ENCODE peak calls at places on chromosomes 3 and 15, in six cellular contexts. E is retinal pigment epithelial cell, Q is cardiac fibroblast, T is DND-41, S is astrocyte of the spinal cord, N is HL-60. Y is an unnamed sample.

GRCh38 chr3:13669457-13669856 is 120.5 kb downstream of the FBLN2 start:
- DNase-seq in N (no peak), T (no peak), S (no peak), Q (no peak), E (no peak), Y (no peak)

GRCh38 chr3:113832477-113833164 is 6.0 kb upstream of the GRAMD1C start:
- DNase-seq in E (no peak), T (no peak), N (no peak), S (peak), Q (no peak), Y (peak)

GRCh38 chr3:38853021-38853420 is 37.0 kb upstream of the SCN10A start:
- DNase-seq in Q (no peak), T (no peak), E (no peak), S (no peak), N (no peak), Y (peak)

GRCh38 chr3:156304406-156304805 is 184.0 kb downstream of the KCNAB1 start:
- DNase-seq in Q (peak), E (peak), N (no peak), T (no peak), S (peak), Y (peak)

GRCh38 chr3:114405202-114405601 is 111.4 kb downstream of the TIGIT start:
- DNase-seq in S (no peak), E (no peak), T (no peak), N (no peak), Q (no peak), Y (no peak)

GRCh38 chr3:164465172-164465571 is 613.1 kb downstream of the SI start:
- DNase-seq in N (no peak), S (peak), E (peak), Q (peak), T (no peak), Y (peak)

GRCh38 chr15:50883903-50884302 is 24.6 kb upstream of the AP4E1 start:
- DNase-seq in N (peak), E (no peak), Q (peak), T (peak), S (peak), Y (peak)

GRCh38 chr3:195240171-195240701 is 30.7 kb downstream of the XXYLT1 start:
- DNase-seq in S (no peak), N (no peak), E (no peak), Q (no peak), T (no peak), Y (peak)

GRCh38 chr15:57373251-57373881 is 2.9 kb upstream of the CGNL1 start:
- DNase-seq in Q (no peak), S (no peak), N (no peak), T (no peak), E (no peak), Y (no peak)

GRCh38 chr15:89860446-89860845 is 33.3 kb downstream of the AP3S2 start:
- DNase-seq in Q (no peak), T (no peak), E (no peak), N (no peak), S (no peak), Y (no peak)

GRCh38 chr3:103372031-103372430 is 937.2 kb downstream of the ZPLD1 start:
- DNase-seq in T (no peak), Q (no peak), S (no peak), E (no peak), N (no peak), Y (no peak)

GRCh38 chr3:8621872-8622271 is 22.7 kb downstream of the SSUH2 start:
- DNase-seq in T (no peak), N (no peak), S (peak), Q (peak), E (no peak), Y (peak)

GRCh38 chr3:138369151-138369900 is 20.9 kb downstream of the MRAS start:
- DNase-seq in T (no peak), S (no peak), E (no peak), N (no peak), Q (no peak), Y (no peak)

GRCh38 chr15:29815000-29815704 is 7.1 kb downstream of the TJP1 start:
- DNase-seq in N (no peak), E (peak), T (no peak), Q (peak), S (peak), Y (peak)

GRCh38 chr3:115275897-115276296 is 128.8 kb upstream of the ZBTB20 start:
- DNase-seq in E (no peak), Q (peak), N (no peak), T (no peak), S (no peak), Y (peak)

GRCh38 chr3:182920515-182921084 is 59.7 kb downstream of the DCUN1D1 start:
- DNase-seq in S (no peak), N (no peak), E (no peak), T (no peak), Q (peak), Y (peak)

GRCh38 chr3:89740881-89741177 is 633.4 kb downstream of the EPHA3 start:
- DNase-seq in T (no peak), N (no peak), S (no peak), E (no peak), Q (peak), Y (no peak)

GRCh38 chr3:37853691-37854413 is 7.8 kb upstream of the CTDSPL start:
- DNase-seq in N (no peak), Q (no peak), T (no peak), S (no peak), E (no peak), Y (no peak)

GRCh38 chr15:75924576-75924975 is 20.9 kb downstream of the FBXO22 start:
- DNase-seq in E (no peak), N (no peak), S (no peak), Q (no peak), T (no peak), Y (no peak)

GRCh38 chr3:57026918-57027317 is 33.5 kb upstream of the SPATA12 start:
- DNase-seq in N (peak), Q (peak), E (no peak), S (no peak), T (peak), Y (peak)

GRCh38 chr15:63348392-63348791 is 33.3 kb downstream of the CA12 start:
- DNase-seq in T (no peak), N (peak), Q (peak), S (peak), E (peak), Y (peak)

GRCh38 chr3:21421096-21421495 is 329.9 kb downstream of the ZNF385D start:
- DNase-seq in N (no peak), T (no peak), Q (no peak), S (no peak), E (no peak), Y (no peak)

DNA sequence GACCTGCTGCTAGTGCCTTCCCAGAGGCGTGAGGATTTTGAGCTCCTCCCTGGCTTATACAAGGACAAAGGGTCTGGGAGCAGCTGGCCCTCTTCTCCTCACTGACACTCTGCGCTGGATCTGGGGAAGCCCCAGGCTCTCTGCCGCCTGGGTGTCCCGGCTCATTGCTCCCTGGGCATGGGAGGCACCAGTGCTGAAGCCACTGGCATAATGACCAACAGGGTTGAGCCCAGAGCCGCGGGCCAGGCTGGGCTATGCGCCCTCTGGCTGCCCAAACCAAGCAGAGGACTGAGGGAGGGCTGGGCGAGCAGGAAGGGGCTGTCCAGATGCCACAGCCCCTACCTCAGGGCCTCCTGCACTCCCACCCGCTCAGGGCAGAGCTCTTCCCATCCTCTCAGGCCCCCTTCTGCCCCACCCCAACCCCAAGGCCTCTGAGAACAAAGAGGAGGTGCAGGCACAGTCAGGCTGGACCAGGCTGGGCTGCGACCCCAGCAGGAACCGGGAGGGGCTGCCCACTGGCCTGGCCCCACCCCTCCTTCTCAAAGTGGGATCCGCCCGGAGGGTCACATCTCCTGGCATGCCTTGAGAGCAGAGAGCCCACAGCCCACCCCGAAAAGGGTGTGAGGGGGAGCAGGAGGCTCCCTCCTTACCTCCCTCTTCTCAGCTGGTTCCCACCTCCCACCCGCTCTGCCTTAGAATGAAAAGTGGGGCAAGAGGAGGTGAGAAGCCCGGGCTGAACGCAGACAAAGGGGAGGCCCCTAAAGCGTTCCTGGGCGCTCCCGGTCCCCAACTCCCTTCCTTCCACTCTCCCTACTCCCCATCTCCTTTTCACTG is 1.5 kb downstream of the LINGO1 start:
- DNase-seq in Q (no peak), S (no peak), E (no peak), N (no peak), T (no peak), Y (no peak)
- TF ChIP-seq CTCF in Q (peak), S (peak), E (no peak), N (no peak), T (no peak), Y (no peak)

GRCh38 chr3:150312018-150312657 is 96.0 kb upstream of the TSC22D2 start:
- DNase-seq in S (no peak), T (no peak), N (no peak), Q (no peak), E (no peak), Y (no peak)
- TF ChIP-seq CTCF in S (no peak), T (no peak), N (no peak), Q (no peak), E (no peak), Y (peak)

DNA sequence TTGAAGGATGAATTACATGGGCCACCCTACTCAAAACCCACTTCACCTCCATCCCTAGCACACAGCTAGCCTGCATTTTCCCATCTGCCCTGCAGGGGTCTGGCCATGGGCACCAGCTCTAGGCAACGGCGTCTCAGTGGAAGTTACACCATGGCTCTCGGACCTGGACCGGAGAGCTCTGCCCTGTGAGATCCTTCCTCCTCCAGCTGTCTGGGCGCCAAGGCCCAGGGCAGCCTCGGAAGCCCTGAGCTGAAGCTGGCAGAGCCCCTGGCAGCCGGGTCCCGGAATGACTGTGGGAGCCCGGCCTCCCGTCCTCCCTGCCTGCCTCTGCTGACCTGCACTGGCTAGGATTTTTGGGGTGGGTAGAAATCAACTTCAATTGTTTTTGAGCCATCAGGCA is 98.9 kb downstream of the CHSY1 start:
- DNase-seq in E (no peak), T (no peak), Q (no peak), N (peak), S (no peak), Y (no peak)
- TF ChIP-seq CTCF in E (peak), T (peak), Q (peak), N (peak), S (peak), Y (peak)

GRCh38 chr3:151439652-151440125 is 21.2 kb downstream of the IGSF10 start:
- DNase-seq in E (no peak), Q (peak), T (peak), N (peak), S (peak), Y (peak)
- TF ChIP-seq CTCF in E (peak), Q (peak), T (peak), N (peak), S (peak), Y (peak)

DNA sequence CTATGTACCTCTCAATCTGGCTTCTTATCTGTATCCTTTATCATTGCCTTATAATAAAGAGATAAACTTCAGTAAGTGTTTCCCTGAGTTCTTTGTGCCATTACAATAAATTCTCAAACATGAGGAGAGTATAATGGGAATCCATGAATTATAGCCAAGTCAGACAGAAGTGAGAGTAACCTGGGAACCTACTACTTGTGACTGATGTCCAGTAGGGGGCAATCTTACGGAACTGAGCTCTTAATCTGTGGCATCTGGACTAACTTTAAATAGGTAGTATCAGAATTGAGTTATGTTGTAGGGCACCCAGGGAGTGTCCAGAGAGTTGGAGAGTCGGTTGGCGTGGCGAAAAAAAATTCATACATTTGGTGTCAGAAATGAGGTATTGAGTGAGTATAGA is 542.6 kb downstream of the ZBBX start:
- DNase-seq in S (peak), E (no peak), N (peak), T (no peak), Q (peak), Y (no peak)
- TF ChIP-seq CTCF in S (peak), E (peak), N (peak), T (peak), Q (no peak), Y (no peak)

GRCh38 chr3:51684971-51685751 is 14.1 kb downstream of the TEX264 start:
- DNase-seq in T (no peak), Q (no peak), E (no peak), N (no peak), S (no peak), Y (no peak)
- TF ChIP-seq CTCF in T (no peak), Q (no peak), E (no peak), N (no peak), S (no peak), Y (no peak)

GRCh38 chr3:60953406-60953805 is 297.8 kb downstream of the FHIT start:
- DNase-seq in Q (peak), N (no peak), S (peak), E (no peak), T (no peak), Y (peak)

GRCh38 chr3:60949146-60949545 is 302.1 kb downstream of the FHIT start:
- DNase-seq in E (no peak), T (no peak), Q (no peak), S (no peak), N (no peak), Y (no peak)

GRCh38 chr3:60954049-60954448 is 297.2 kb downstream of the FHIT start:
- DNase-seq in T (no peak), E (no peak), S (peak), Q (peak), N (no peak), Y (peak)

DNA sequence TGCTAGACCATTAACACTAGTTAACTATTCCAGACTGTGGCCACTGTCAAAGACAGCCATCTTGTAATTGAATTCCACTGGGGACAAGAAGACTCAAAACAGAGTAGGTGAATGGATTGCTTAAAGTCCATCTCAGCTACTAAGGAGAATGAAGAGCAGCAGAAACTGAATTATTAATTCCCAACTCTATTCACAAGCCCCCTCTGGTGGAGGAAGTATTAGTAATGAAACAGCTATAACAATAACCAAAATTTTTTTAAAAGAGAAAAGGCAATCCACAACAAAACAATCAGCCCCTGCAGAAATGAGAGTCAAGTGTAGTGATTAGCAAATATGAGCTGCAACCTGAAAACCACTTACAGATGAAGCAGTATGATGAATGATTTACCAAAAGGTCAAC is 302.8 kb downstream of the FHIT start:
- DNase-seq in E (no peak), N (no peak), T (no peak), S (peak), Q (peak), Y (peak)
- TF ChIP-seq CTCF in E (peak), N (no peak), T (peak), S (peak), Q (peak), Y (no peak)

GRCh38 chr3:46733026-46733800 is 15.5 kb upstream of the PRSS50 start:
- DNase-seq in Q (peak), N (no peak), T (no peak), E (no peak), S (no peak), Y (peak)
- TF ChIP-seq CTCF in Q (peak), N (no peak), T (no peak), E (no peak), S (peak), Y (peak)